ENCODE peak calls at places on chromosomes 5 and 9, in nine cellular contexts. P is substantia nigra; X is EL; W is spleen; U is NCI-H2029 treated with DMSO at 0.1 percent for 48 hours; F is activated CD4-positive, alpha-beta T cell treated with anti-CD3 and anti-CD28 coated beads, Interleukin-2, amount 50 U/mL, for 48 hours; S is NCI-H1092; N is GM18507; O is mucosa of descending colon. D is an unnamed sample.

GRCh38 chr9:133421615-133422542 is at the start of gene ADAMTS13:
- DNase-seq in P (no peak), X (no peak), W (no peak), U (no peak), F (peak), S (no peak), N (peak), O (no peak), D (peak)

GRCh38 chr5:154311362-154311761 is 120.8 kb downstream of the GALNT10 start:
- DNase-seq in P (no peak), X (no peak), W (no peak), U (no peak), F (peak), S (no peak), N (no peak), O (no peak), D (no peak)

GRCh38 chr5:1883925-1884637 is 1.4 kb upstream of the IRX4 start:
- DNase-seq in P (no peak), X (no peak), W (peak), U (no peak), F (no peak), S (no peak), N (no peak), O (no peak), D (no peak)

GRCh38 chr5:28517691-28518090 is 1479.3 kb upstream of the CDH9 start:
- DNase-seq in P (no peak), X (no peak), W (no peak), U (no peak), F (no peak), S (no peak), N (no peak), O (no peak), D (no peak)

GRCh38 chr9:70439991-70440706 is 25.7 kb upstream of the KLF9 start:
- DNase-seq in P (no peak), X (no peak), W (no peak), U (no peak), F (no peak), S (no peak), N (no peak), O (no peak), D (peak)

GRCh38 chr9:97737429-97737828 is 40.3 kb upstream of the XPA start:
- DNase-seq in P (no peak), X (peak), W (no peak), U (no peak), F (no peak), S (no peak), N (no peak), O (no peak), D (no peak)

GRCh38 chr5:15375557-15375956 is 124.4 kb upstream of the FBXL7 start:
- DNase-seq in P (no peak), X (no peak), W (no peak), U (no peak), F (no peak), S (no peak), N (no peak), O (no peak), D (no peak)

GRCh38 chr9:136975624-136976023 is 1.7 kb upstream of the PTGDS start:
- DNase-seq in P (peak), X (no peak), W (peak), U (no peak), F (peak), S (no peak), N (no peak), O (no peak), D (no peak)

GRCh38 chr5:113900831-113901230 is 387.3 kb downstream of the YTHDC2 start:
- DNase-seq in P (no peak), X (no peak), W (no peak), U (no peak), F (no peak), S (no peak), N (no peak), O (no peak), D (no peak)

GRCh38 chr9:107489144-107489673 is 360 bp downstream of the KLF4 start:
- DNase-seq in P (no peak), X (no peak), W (peak), U (no peak), F (no peak), S (no peak), N (no peak), O (no peak), D (no peak)

GRCh38 chr5:117856706-117857105 is 1131.6 kb downstream of the DTWD2 start:
- DNase-seq in P (no peak), X (no peak), W (no peak), U (no peak), F (no peak), S (no peak), N (no peak), O (no peak), D (no peak)

GRCh38 chr5:134545070-134545868 is 19.8 kb downstream of the JADE2 start:
- DNase-seq in P (no peak), X (no peak), W (peak), U (no peak), F (peak), S (no peak), N (no peak), O (no peak), D (no peak)

GRCh38 chr9:136949817-136950655 is 2.0 kb upstream of the LCN12 start:
- DNase-seq in P (peak), X (peak), W (peak), U (peak), F (peak), S (peak), N (peak), O (peak), D (peak)

GRCh38 chr9:101477736-101478135 is 42.2 kb upstream of the ALDOB start:
- DNase-seq in P (no peak), X (peak), W (no peak), U (no peak), F (no peak), S (no peak), N (no peak), O (no peak), D (peak)

GRCh38 chr5:173556142-173557028 is 60.1 kb downstream of the BOD1 start:
- DNase-seq in P (no peak), X (no peak), W (no peak), U (no peak), F (no peak), S (no peak), N (no peak), O (no peak), D (no peak)

GRCh38 chr5:137367951-137368350 is 131.2 kb downstream of the SPOCK1 start:
- DNase-seq in P (no peak), X (no peak), W (no peak), U (no peak), F (no peak), S (no peak), N (no peak), O (no peak), D (no peak)

GRCh38 chr5:159208508-159209437 is 580 bp downstream of the RNF145 start:
- DNase-seq in P (peak), X (peak), W (no peak), U (no peak), F (peak), S (peak), N (no peak), O (peak), D (peak)

GRCh38 chr5:164359931-164360290 is 854.5 kb downstream of the MAT2B start:
- DNase-seq in P (no peak), X (no peak), W (no peak), U (no peak), F (no peak), S (no peak), N (no peak), O (no peak), D (peak)

GRCh38 chr5:68452286-68452685 is 236.7 kb downstream of the PIK3R1 start:
- DNase-seq in P (no peak), X (no peak), W (no peak), U (no peak), F (no peak), S (no peak), N (no peak), O (no peak), D (no peak)

GRCh38 chr5:172591636-172592035 is 49.4 kb upstream of the NEURL1B start:
- DNase-seq in P (no peak), X (no peak), W (no peak), U (no peak), F (no peak), S (peak), N (no peak), O (no peak), D (no peak)

GRCh38 chr5:72606525-72606924 is 99.3 kb upstream of the ZNF366 start:
- DNase-seq in P (no peak), X (no peak), W (no peak), U (no peak), F (no peak), S (no peak), N (no peak), O (no peak), D (no peak)

GRCh38 chr9:92654481-92655301 is 15.2 kb downstream of the IPPK start:
- DNase-seq in P (no peak), X (no peak), W (peak), U (no peak), F (no peak), S (no peak), N (no peak), O (no peak), D (no peak)

D was measured in IMR-90.